ENCODE peak calls at places on chromosomes 7 and 10, in five cellular contexts. P is HCT116, M is trophoblast cell, N is PC-3, O is mesendoderm. R is an unnamed sample. For H3K4me1, the result is how much of the 10 kb centered on the place peaks cover.

GRCh38 chr7:43766564-43766963 is 8.1 kb downstream of the BLVRA start:
- DNase-seq in M (no peak), P (no peak), N (no peak), O (peak), R (peak)

GRCh38 chr7:27237735-27238334 is 4.8 kb upstream of the EVX1 start:
- DNase-seq in N (peak), P (no peak), M (no peak), O (peak), R (no peak)

GRCh38 chr7:5780801-5781496 is 514 bp downstream of the RNF216 start:
- DNase-seq in N (peak), M (peak), O (peak), P (no peak), R (peak)

GRCh38 chr7:26440253-26440992 is 148.8 kb downstream of the SNX10 start:
- DNase-seq in N (no peak), M (no peak), P (no peak), O (no peak), R (no peak)

GRCh38 chr7:128718967-128719642 is 20.1 kb upstream of the CALU start:
- DNase-seq in O (no peak), M (no peak), N (no peak), P (no peak), R (no peak)

GRCh38 chr7:143372070-143372469 is 9.1 kb upstream of the ZYX start:
- DNase-seq in N (peak), M (no peak), O (no peak), P (no peak), R (peak)

GRCh38 chr10:14736600-14737081 is 38.1 kb downstream of the FAM107B start:
- DNase-seq in P (no peak), N (no peak), M (no peak), O (peak), R (peak)

GRCh38 chr7:6533893-6534804 is 17.1 kb downstream of the GRID2IP start:
- DNase-seq in P (no peak), O (no peak), N (no peak), M (no peak), R (no peak)

GRCh38 chr10:110992011-110992800 is 72.8 kb downstream of the SHOC2 start:
- DNase-seq in O (peak), P (no peak), N (peak), M (no peak), R (no peak)

GRCh38 chr7:2404714-2405119 is 1.3 kb downstream of the CHST12 start:
- DNase-seq in P (no peak), O (no peak), M (no peak), N (no peak), R (no peak)

GRCh38 chr10:83820033-83820432 is 319.3 kb upstream of the GHITM start:
- DNase-seq in O (no peak), N (no peak), M (no peak), P (no peak), R (no peak)

GRCh38 chr7:149773446-149774236 is at the start of gene ZNF467:
- DNase-seq in P (no peak), N (peak), O (peak), M (no peak), R (peak)

GRCh38 chr10:13712799-13713581 is 126.2 kb downstream of the PRPF18 start:
- DNase-seq in N (peak), M (peak), O (peak), P (peak), R (peak)

GRCh38 chr10:13099144-13099665 is 758 bp upstream of the OPTN start:
- DNase-seq in M (peak), N (peak), P (peak), O (peak), R (peak)

GRCh38 chr10:100999742-101000601 is at the start of gene LZTS2:
- DNase-seq in O (peak), M (no peak), N (no peak), P (no peak), R (peak)

GRCh38 chr7:155850730-155851678 is 38.7 kb upstream of the SHH start:
- DNase-seq in N (no peak), M (no peak), P (no peak), O (no peak), R (peak)

GRCh38 chr10:132986978-132987377 is 44.6 kb upstream of the CFAP46 start:
- DNase-seq in P (no peak), M (no peak), O (no peak), N (no peak), R (no peak)

GRCh38 chr10:130463104-130463875 is 327.1 kb downstream of the GLRX3 start:
- DNase-seq in M (no peak), O (no peak), N (no peak), P (no peak), R (no peak)

DNA sequence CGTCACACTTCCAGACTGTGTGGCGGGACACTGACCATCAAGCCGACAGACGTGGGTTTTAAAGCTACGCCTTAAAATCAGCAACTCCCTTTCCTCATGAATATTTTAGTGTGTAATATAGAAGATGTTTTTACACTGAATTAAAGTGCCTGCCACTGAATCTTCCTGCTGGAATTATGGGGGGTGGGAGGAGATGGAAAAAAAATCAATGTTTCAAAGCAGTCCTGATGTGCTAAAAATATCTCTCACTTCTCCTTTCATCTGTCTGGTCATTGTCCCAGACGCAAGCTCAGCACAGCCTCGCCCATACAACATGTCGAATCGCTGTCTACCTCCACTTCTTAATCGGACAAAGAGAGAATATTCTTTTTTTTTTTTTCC is 165.1 kb upstream of the KLF14 start:
- DNase-seq in O (no peak), M (no peak), N (peak), P (no peak), R (no peak)
- H3K4me1 ChIP-seq in O (under half), M (under half), N (half or more), P (half or more), R (under half)

DNA sequence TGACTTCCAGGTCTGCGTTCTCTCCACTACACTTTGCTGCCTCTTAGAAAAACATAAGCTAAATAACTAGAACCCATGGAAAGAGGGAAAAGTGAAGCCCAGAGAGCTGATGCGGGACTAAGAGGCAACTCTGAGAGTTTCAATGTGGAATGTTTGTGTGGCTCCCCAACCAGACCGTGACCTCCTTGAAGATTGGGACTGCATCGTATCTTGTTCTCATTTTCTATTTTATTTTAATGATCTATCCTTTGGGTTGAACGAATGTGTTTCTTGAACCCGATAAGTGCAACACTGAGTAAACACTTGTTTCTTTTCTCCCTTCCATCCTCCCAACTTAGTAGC is 77.4 kb downstream of the TPST1 start:
- DNase-seq in P (no peak), N (no peak), M (no peak), O (no peak), R (no peak)
- H3K9ac ChIP-seq in P (no peak), N (peak), M (no peak), O (no peak), R (no peak)

DNA sequence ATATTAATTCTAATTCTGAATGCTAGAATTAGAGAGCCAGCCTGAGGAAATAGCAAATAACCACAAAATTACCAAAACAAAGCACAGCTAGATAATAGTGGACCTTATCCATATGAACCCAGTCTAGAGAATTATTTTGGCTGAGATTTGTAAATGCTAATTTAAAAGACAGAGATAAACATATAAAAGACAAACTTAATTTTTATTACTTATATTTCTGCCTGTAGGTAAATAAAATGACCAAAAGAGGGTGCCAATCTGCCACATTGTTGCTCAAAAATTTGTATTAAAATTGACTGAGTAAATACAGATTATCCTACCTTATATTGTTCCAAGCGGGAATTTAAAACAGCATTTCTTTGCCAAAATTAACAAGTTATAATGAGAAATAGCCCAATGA is 20.2 kb downstream of the RTKN2 start:
- DNase-seq in P (no peak), O (no peak), M (no peak), N (peak), R (no peak)
- H3K4me1 ChIP-seq in P (under half), O (under half), M (under half), N (half or more), R (under half)

GRCh38 chr10:58641095-58641531 is 128.4 kb downstream of the BICC1 start:
- DNase-seq in N (peak), M (peak), O (no peak), P (peak), R (no peak)
- H3K9ac ChIP-seq in N (no peak), M (no peak), O (no peak), P (no peak), R (no peak)

GRCh38 chr10:70596110-70596798 is 6.3 kb downstream of the PRF1 start:
- DNase-seq in M (no peak), O (no peak), P (no peak), N (no peak), R (no peak)

GRCh38 chr10:70598857-70599295 is 3.7 kb downstream of the PRF1 start:
- DNase-seq in O (no peak), N (no peak), M (no peak), P (no peak), R (no peak)

GRCh38 chr10:70595566-70596016 is 7.0 kb downstream of the PRF1 start:
- DNase-seq in O (no peak), N (no peak), M (no peak), P (no peak), R (peak)

GRCh38 chr10:70597856-70598815 is 4.4 kb downstream of the PRF1 start:
- DNase-seq in P (no peak), M (no peak), O (no peak), N (no peak), R (no peak)

DNA sequence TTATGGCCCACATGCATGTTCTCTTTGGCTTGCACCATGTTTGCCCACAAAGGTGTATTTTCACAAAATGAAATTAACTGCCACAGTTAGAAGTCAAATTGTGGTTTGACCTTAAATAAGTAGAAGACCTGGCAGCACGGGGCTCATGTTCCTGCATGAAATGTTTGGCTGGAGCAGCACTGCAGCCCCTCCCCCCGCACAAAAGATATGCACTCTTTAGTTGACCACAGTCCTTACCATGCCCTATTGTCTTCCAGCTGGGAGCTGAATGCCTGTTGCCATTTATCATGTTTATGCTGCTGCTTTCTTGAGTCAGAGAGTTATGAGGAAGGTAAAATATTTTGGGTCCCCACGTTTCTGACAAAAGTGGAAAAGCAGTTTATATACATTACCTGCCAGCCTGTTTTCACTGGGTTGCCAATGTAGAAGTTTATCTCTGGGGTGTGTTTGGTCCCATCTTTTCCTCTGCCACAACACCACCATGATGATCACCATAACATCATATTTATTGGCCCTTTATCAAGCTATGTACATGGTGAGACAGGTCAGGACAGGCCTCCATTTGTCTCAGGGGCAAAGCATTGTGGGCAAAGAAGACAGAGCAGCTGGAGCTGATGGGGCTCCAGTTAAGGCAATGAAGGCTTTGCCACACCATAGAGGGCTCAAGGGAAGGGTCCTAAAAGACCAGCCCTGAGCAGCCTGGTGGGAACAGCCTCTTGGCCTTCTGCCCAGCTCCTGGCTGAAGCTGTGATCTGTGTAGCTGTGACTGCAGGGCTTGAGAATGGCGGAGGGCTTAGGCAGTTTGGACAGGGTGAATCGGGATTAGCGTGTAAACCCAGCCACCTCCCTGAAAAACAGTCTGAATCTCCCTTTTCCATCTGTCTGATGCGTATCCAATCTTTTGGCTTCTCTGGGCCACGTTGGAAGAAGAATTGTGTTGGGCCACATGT is 5.4 kb downstream of the PRF1 start:
- DNase-seq in P (no peak), M (no peak), N (no peak), O (no peak), R (no peak)
- H3K4me1 ChIP-seq in P (under half), M (under half), N (under half), O (under half), R (under half)

GRCh38 chr7:18292584-18292983 is 203.0 kb upstream of the HDAC9 start:
- DNase-seq in M (no peak), P (no peak), O (no peak), N (no peak), R (no peak)

GRCh38 chr7:18295781-18296417 is 199.7 kb upstream of the HDAC9 start:
- DNase-seq in O (no peak), M (no peak), P (no peak), N (no peak), R (no peak)

GRCh38 chr7:18293759-18294158 is 201.8 kb upstream of the HDAC9 start:
- DNase-seq in P (no peak), O (no peak), M (no peak), N (no peak), R (no peak)

GRCh38 chr7:18290865-18291264 is 204.7 kb upstream of the HDAC9 start:
- DNase-seq in O (no peak), P (no peak), M (no peak), N (no peak), R (no peak)

GRCh38 chr7:18294408-18294807 is 201.1 kb upstream of the HDAC9 start:
- DNase-seq in P (no peak), O (no peak), M (no peak), N (no peak), R (no peak)
- H3K9ac ChIP-seq in P (no peak), O (no peak), M (no peak), N (no peak), R (no peak)

GRCh38 chr10:73889014-73889413 is 14.7 kb upstream of the CAMK2G start:
- DNase-seq in M (peak), O (peak), N (peak), P (peak), R (peak)
- H3K4me1 ChIP-seq in M (under half), O (under half), N (half or more), P (half or more), R (under half)

GRCh38 chr10:123778719-123779118 is 112.6 kb downstream of the GPR26 start:
- DNase-seq in N (no peak), O (no peak), M (no peak), P (no peak), R (no peak)

GRCh38 chr10:123781324-123781900 is 110.2 kb downstream of the CPXM2 start:
- DNase-seq in N (no peak), O (no peak), M (peak), P (no peak), R (peak)

GRCh38 chr10:123781956-123782500 is 109.6 kb downstream of the CPXM2 start:
- DNase-seq in N (no peak), M (peak), O (no peak), P (no peak), R (peak)

GRCh38 chr10:123774075-123774742 is 108.1 kb downstream of the GPR26 start:
- DNase-seq in P (no peak), N (no peak), O (no peak), M (no peak), R (no peak)

DNA sequence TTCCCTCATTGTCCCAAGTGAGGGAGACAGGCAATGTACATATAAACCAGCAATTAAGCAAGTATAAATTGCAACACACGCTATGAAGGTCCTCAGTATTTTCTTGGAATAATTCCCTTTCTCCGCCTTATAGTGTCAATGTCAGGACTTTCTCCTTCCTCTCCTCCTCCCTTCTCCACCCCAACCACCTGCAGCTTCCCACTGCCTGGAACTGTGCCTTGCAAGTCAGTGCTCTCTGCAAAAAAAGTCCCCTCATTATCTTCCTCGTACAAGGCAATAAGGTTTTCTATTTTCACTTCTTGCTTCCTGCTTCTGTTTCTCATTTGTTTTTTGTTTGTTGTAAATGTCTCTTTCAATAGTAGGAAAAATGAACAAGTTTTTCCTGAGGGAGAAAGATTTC is 111.7 kb downstream of the GPR26 start:
- DNase-seq in N (no peak), M (no peak), O (no peak), P (no peak), R (no peak)
- H3K9ac ChIP-seq in N (no peak), M (no peak), O (no peak), P (no peak), R (no peak)

GRCh38 chr7:36280840-36281812 is 108.5 kb upstream of the ANLN start:
- DNase-seq in O (peak), N (peak), M (peak), P (peak), R (peak)
- H3K4me1 ChIP-seq in O (under half), N (half or more), M (under half), P (under half), R (under half)

R was measured in endodermal cell.